ENCODE peak calls at places on chromosomes 11 and 22, in seven cellular contexts. R is ecto neural progenitor cell; G is stimulated activated CD4-positive, alpha-beta T cell treated with anti-CD3 and anti-CD28 coated beads, Interleukin-1b, Interleukin-23, amount 100 ng/mL, for 24 hours; H is A549; P is erythroblast; Q is GM12865; C is left ventricle myocardium inferior. I is an unnamed sample.

GRCh38 chr22:48118654-48119053 is 1356.2 kb downstream of the TBC1D22A start:
- DNase-seq in R (no peak), G (no peak), H (no peak), P (no peak), Q (no peak), C (no peak), I (no peak)

GRCh38 chr22:43388420-43388851 is 23.4 kb upstream of the MPPED1 start:
- DNase-seq in R (peak), G (peak), H (peak), P (peak), Q (peak), C (peak), I (peak)

GRCh38 chr22:37870273-37870672 is 21.1 kb downstream of the EIF3L start:
- DNase-seq in R (no peak), G (no peak), H (no peak), P (no peak), Q (no peak), C (no peak), I (peak)

GRCh38 chr11:47213985-47214564 is 699 bp upstream of the DDB2 start:
- DNase-seq in R (peak), G (peak), H (peak), P (peak), Q (peak), C (peak), I (peak)

GRCh38 chr11:107999759-108000455 is 8.8 kb upstream of the CUL5 start:
- DNase-seq in R (peak), G (no peak), H (peak), P (peak), Q (peak), C (no peak), I (peak)

GRCh38 chr22:27107824-27108223 is 450.4 kb downstream of the MIAT start:
- DNase-seq in R (no peak), G (no peak), H (peak), P (peak), Q (no peak), C (peak), I (peak)

GRCh38 chr22:45891021-45891421 is 85.9 kb downstream of the WNT7B start:
- DNase-seq in R (peak), G (no peak), H (no peak), P (no peak), Q (no peak), C (peak), I (no peak)

GRCh38 chr11:48022445-48022844 is 42.1 kb downstream of the PTPRJ start:
- DNase-seq in R (no peak), G (no peak), H (no peak), P (no peak), Q (no peak), C (no peak), I (no peak)

GRCh38 chr11:123381817-123382554 is 48.1 kb upstream of the GRAMD1B start:
- DNase-seq in R (no peak), G (no peak), H (no peak), P (no peak), Q (peak), C (no peak), I (no peak)

GRCh38 chr11:31340903-31341572 is 28.5 kb downstream of the DCDC1 start:
- DNase-seq in R (no peak), G (no peak), H (peak), P (peak), Q (peak), C (no peak), I (peak)

GRCh38 chr11:18704698-18705097 is 6.1 kb downstream of the TMEM86A start:
- DNase-seq in R (no peak), G (no peak), H (no peak), P (no peak), Q (no peak), C (peak), I (no peak)

GRCh38 chr11:123308077-123308476 is 113.0 kb upstream of the CLMP start:
- DNase-seq in R (no peak), G (no peak), H (no peak), P (no peak), Q (peak), C (no peak), I (peak)

GRCh38 chr22:35539487-35539886 is 1.1 kb upstream of the RASD2 start:
- DNase-seq in R (no peak), G (no peak), H (no peak), P (no peak), Q (no peak), C (no peak), I (no peak)

GRCh38 chr11:23711981-23712380 is 784.9 kb upstream of the LUZP2 start:
- DNase-seq in R (no peak), G (no peak), H (no peak), P (no peak), Q (no peak), C (no peak), I (no peak)